ENCODE peak calls at places on chromosomes 7 and 10, in four cellular contexts. E, G, B and C are unnamed samples.

GRCh38 chr10:114239117-114239993 is at the start of gene VWA2:
- DNase-seq in G (no peak), E (no peak), B (no peak), C (peak; percentile 69)

GRCh38 chr7:87510430-87510875 is 35.0 kb upstream of the ABCB4 start:
- DNase-seq in B (no peak), G (no peak), E (no peak), C (no peak)

GRCh38 chr7:45447296-45447695 is 126.9 kb upstream of the ADCY1 start:
- DNase-seq in B (no peak), G (no peak), E (no peak), C (no peak)

GRCh38 chr10:21336476-21337170 is 188.9 kb downstream of the SKIDA1 start:
- DNase-seq in G (no peak), E (peak; percentile 84), B (peak; percentile 92), C (peak; percentile 25)

GRCh38 chr10:57964371-57964770 is 303.3 kb downstream of the IPMK start:
- DNase-seq in E (no peak), G (no peak), B (no peak), C (no peak)

GRCh38 chr10:82982110-82982608 is 1107.2 kb downstream of the NRG3 start:
- DNase-seq in B (no peak), G (no peak), E (no peak), C (no peak)

GRCh38 chr10:70234668-70235447 is 1.6 kb upstream of the PPA1 start:
- DNase-seq in B (no peak), G (no peak), E (no peak), C (no peak)

GRCh38 chr7:98244871-98245270 is 7.2 kb downstream of the TECPR1 start:
- DNase-seq in E (no peak), B (no peak), G (no peak), C (no peak)

GRCh38 chr7:119596651-119597050 is 676.3 kb upstream of the KCND2 start:
- DNase-seq in G (no peak), B (no peak), E (no peak), C (no peak)

GRCh38 chr10:48935141-48935540 is 4.5 kb downstream of the LRRC18 start:
- DNase-seq in E (no peak), G (no peak), B (no peak), C (no peak)

GRCh38 chr10:4215485-4215884 is 430.5 kb upstream of the KLF6 start:
- DNase-seq in B (no peak), E (no peak), G (no peak), C (no peak)

GRCh38 chr7:68306692-68307107 is 1291.6 kb upstream of the AUTS2 start:
- DNase-seq in B (no peak), E (no peak), G (no peak), C (no peak)

GRCh38 chr10:70782401-70783055 is 2.6 kb downstream of the TBATA start:
- DNase-seq in E (no peak), G (no peak), B (no peak), C (no peak)

GRCh38 chr10:33706191-33706590 is 371.7 kb upstream of the NRP1 start:
- DNase-seq in G (no peak), B (no peak), E (no peak), C (no peak)

GRCh38 chr10:124743188-124744046 is 761 bp downstream of the FAM53B start:
- DNase-seq in B (no peak), E (peak; percentile 38), G (no peak), C (peak; percentile 49)

GRCh38 chr10:124744047-124744687 is at the start of gene FAM53B:
- DNase-seq in B (no peak), E (peak; percentile 85), G (no peak), C (peak; percentile 82)

GRCh38 chr10:124741922-124742417 is 2.2 kb downstream of the FAM53B start:
- DNase-seq in E (no peak), B (no peak), G (no peak), C (no peak)

GRCh38 chr10:124741281-124741921 is 2.8 kb downstream of the FAM53B start:
- DNase-seq in E (peak; percentile 76), G (no peak), B (peak; percentile 80), C (peak; percentile 88)

DNA sequence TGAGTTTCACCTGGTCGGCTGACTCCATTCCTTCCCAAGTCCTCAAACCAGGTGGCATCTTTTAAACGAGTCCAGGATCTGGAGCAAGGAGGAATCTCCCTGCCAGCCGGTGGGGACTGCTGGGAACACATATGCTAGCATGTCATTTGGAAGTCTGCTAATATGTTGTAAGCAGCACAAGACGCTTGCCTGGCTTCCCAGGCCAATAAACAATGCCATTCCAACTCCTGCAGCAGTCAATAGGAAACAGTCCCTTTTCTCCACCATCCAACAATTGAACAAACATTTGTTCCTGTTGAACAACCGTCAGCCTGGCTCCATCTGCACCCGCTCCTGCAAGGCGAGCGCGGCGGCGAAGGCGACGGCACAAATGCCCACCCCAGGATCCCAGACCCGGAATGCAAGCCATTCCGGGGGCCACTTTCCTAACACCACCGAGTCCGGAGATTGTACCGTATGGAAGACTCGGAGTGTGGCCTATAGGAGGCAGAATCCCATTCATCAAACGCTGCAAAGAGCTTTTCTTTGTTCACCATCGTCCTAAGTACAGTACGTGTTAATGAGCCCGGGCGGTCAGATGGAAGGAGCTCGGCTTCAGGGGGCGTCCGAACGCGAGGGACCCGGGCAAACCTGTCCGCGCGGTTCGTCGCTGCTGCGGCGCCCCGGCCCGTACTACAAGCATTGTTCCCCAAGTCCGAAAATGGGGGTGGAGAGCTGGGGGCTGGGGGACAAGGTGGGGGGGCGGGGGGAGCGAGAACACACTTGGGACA is 1.6 kb downstream of the FAM53B start:
- DNase-seq in E (peak; percentile 39), B (peak; percentile 57), G (no peak), C (no peak)
- TF ChIP-seq ETV6 in E (no peak), B (no peak), G (no peak), C (peak; percentile 38)

GRCh38 chr7:99331002-99331401 is 5.3 kb downstream of the ARPC1A start:
- DNase-seq in G (no peak), B (no peak), E (no peak), C (no peak)
- TF ChIP-seq ETV6 in G (no peak), B (no peak), E (no peak), C (no peak)

GRCh38 chr10:117222552-117223412 is 18.1 kb upstream of the SLC18A2 start:
- DNase-seq in G (no peak), B (no peak), E (no peak), C (no peak)

GRCh38 chr10:117223413-117224035 is 17.4 kb upstream of the SLC18A2 start:
- DNase-seq in E (no peak), G (no peak), B (no peak), C (no peak)

GRCh38 chr10:117224036-117224430 is 16.9 kb upstream of the SLC18A2 start:
- DNase-seq in G (no peak), E (no peak), B (no peak), C (no peak)

GRCh38 chr10:117218654-117219053 is 21.4 kb downstream of the KCNK18 start:
- DNase-seq in B (no peak), G (no peak), E (peak; percentile 37), C (no peak)

GRCh38 chr10:117221156-117221711 is 19.7 kb upstream of the SLC18A2 start:
- DNase-seq in G (no peak), E (no peak), B (peak; percentile 12), C (peak; percentile 24)
- TF ChIP-seq ETV6 in G (no peak), E (no peak), B (no peak), C (no peak)

GRCh38 chr7:152395115-152395514 is 40.7 kb downstream of the KMT2C start:
- DNase-seq in G (no peak), B (no peak), E (no peak), C (no peak)
- TF ChIP-seq ETV6 in G (no peak), B (no peak), E (no peak), C (no peak)

GRCh38 chr7:147510913-147511312 is 1079.7 kb upstream of the C7orf33 start:
- DNase-seq in G (no peak), E (no peak), B (no peak), C (no peak)
- TF ChIP-seq ETV6 in G (no peak), E (no peak), B (no peak), C (no peak)

GRCh38 chr7:148286150-148286549 is 304.4 kb upstream of the C7orf33 start:
- DNase-seq in B (peak; percentile 44), G (no peak), E (peak; percentile 35), C (no peak)

GRCh38 chr7:148288592-148289151 is 301.9 kb upstream of the C7orf33 start:
- DNase-seq in G (no peak), B (no peak), E (no peak), C (no peak)

GRCh38 chr7:148289630-148290029 is 300.9 kb upstream of the C7orf33 start:
- DNase-seq in G (no peak), B (no peak), E (no peak), C (no peak)

GRCh38 chr7:148290451-148291005 is 300.0 kb upstream of the C7orf33 start:
- DNase-seq in G (no peak), B (no peak), E (no peak), C (no peak)

GRCh38 chr7:148287538-148287937 is 303.0 kb upstream of the C7orf33 start:
- DNase-seq in B (no peak), G (no peak), E (no peak), C (no peak)
- TF ChIP-seq ETV6 in B (no peak), G (no peak), E (no peak), C (no peak)

GRCh38 chr7:16167531-16167930 is 253.8 kb downstream of the CRPPA start:
- DNase-seq in G (no peak), B (no peak), E (no peak), C (no peak)
- TF ChIP-seq ETV6 in G (no peak), B (no peak), E (no peak), C (no peak)